ENCODE peak calls at places on chromosome 11, in four cellular contexts. C is H1, O is SK-N-SH, Q is HepG2. D is an unnamed sample.

GRCh38 chr11:101912823-101913284 is 2.0 kb upstream of the CEP126 start:
- DNase-seq in Q (peak), C (no peak), O (no peak), D (no peak)

GRCh38 chr11:35688023-35688422 is 25.4 kb downstream of the TRIM44 start:
- DNase-seq in C (no peak), O (no peak), Q (no peak), D (no peak)

GRCh38 chr11:118898400-118899295 is 15.0 kb downstream of the CXCR5 start:
- DNase-seq in C (no peak), Q (no peak), O (no peak), D (no peak)

GRCh38 chr11:113131036-113131775 is 170.0 kb downstream of the NCAM1 start:
- DNase-seq in O (no peak), Q (no peak), C (no peak), D (no peak)

GRCh38 chr11:21774212-21774611 is 418.7 kb upstream of the ANO5 start:
- DNase-seq in Q (no peak), O (no peak), C (no peak), D (no peak)

GRCh38 chr11:108734956-108735559 is 70.2 kb downstream of the DDX10 start:
- DNase-seq in O (peak), C (no peak), Q (peak), D (no peak)

GRCh38 chr11:31442086-31442485 is 67.3 kb downstream of the IMMP1L start:
- DNase-seq in O (no peak), Q (peak), C (no peak), D (no peak)

GRCh38 chr11:7851391-7851790 is 54.6 kb upstream of the OR5P2 start:
- DNase-seq in Q (peak), C (no peak), O (no peak), D (no peak)

GRCh38 chr11:122595246-122595645 is 60.3 kb upstream of the UBASH3B start:
- DNase-seq in Q (no peak), O (no peak), C (no peak), D (no peak)

GRCh38 chr11:73295259-73295995 is 12.6 kb upstream of the ARHGEF17 start:
- DNase-seq in O (peak), Q (peak), C (no peak), D (peak)

GRCh38 chr11:113192121-113192925 is 122.1 kb upstream of the TTC12 start:
- DNase-seq in C (no peak), Q (no peak), O (peak), D (no peak)

GRCh38 chr11:46697303-46697702 is 3.1 kb downstream of the ARHGAP1 start:
- DNase-seq in O (peak), Q (no peak), C (no peak), D (no peak)

GRCh38 chr11:112437096-112437495 is 176.4 kb upstream of the PLET1 start:
- DNase-seq in O (no peak), Q (no peak), C (no peak), D (no peak)

GRCh38 chr11:123479048-123479837 is 49.2 kb downstream of the GRAMD1B start:
- DNase-seq in Q (no peak), O (no peak), C (no peak), D (peak)

GRCh38 chr11:119341222-119342022 is 739 bp upstream of the C1QTNF5 start:
- DNase-seq in O (no peak), Q (no peak), C (no peak), D (no peak)

GRCh38 chr11:61181489-61181888 is 20.3 kb upstream of the VPS37C start:
- DNase-seq in C (no peak), Q (no peak), O (no peak), D (no peak)

GRCh38 chr11:61186504-61186903 is 16.8 kb upstream of the PGA3 start:
- DNase-seq in Q (no peak), C (no peak), O (no peak), D (no peak)

GRCh38 chr11:61187505-61188130 is 15.7 kb upstream of the PGA3 start:
- DNase-seq in C (peak), O (peak), Q (peak), D (peak)

GRCh38 chr11:61183645-61184044 is 19.7 kb upstream of the PGA3 start:
- DNase-seq in O (no peak), C (no peak), Q (no peak), D (no peak)
- TF ChIP-seq TCF12 in O (no peak), C (no peak), Q (no peak), D (no peak)

GRCh38 chr11:10858505-10859360 is 880 bp upstream of the ZBED5 start:
- DNase-seq in C (no peak), Q (peak), O (peak), D (peak)
- TF ChIP-seq TCF12 in C (no peak), Q (no peak), O (no peak), D (no peak)

GRCh38 chr11:43963221-43963620 is 20.8 kb downstream of the C11orf96 start:
- DNase-seq in O (no peak), C (no peak), Q (no peak), D (no peak)

GRCh38 chr11:43959321-43959995 is 17.0 kb downstream of the C11orf96 start:
- DNase-seq in O (no peak), C (no peak), Q (no peak), D (no peak)

GRCh38 chr11:43957571-43957970 is 15.1 kb downstream of the C11orf96 start:
- DNase-seq in Q (no peak), C (no peak), O (no peak), D (no peak)

GRCh38 chr11:43962383-43962969 is 20.0 kb downstream of the C11orf96 start:
- DNase-seq in C (no peak), O (peak), Q (no peak), D (no peak)
- TF ChIP-seq TCF12 in C (no peak), O (no peak), Q (no peak), D (no peak)

GRCh38 chr11:69280994-69281393 is 13.0 kb upstream of the MYEOV start:
- DNase-seq in Q (no peak), C (no peak), O (no peak), D (no peak)
- TF ChIP-seq TCF12 in Q (no peak), C (no peak), O (no peak), D (no peak)

DNA sequence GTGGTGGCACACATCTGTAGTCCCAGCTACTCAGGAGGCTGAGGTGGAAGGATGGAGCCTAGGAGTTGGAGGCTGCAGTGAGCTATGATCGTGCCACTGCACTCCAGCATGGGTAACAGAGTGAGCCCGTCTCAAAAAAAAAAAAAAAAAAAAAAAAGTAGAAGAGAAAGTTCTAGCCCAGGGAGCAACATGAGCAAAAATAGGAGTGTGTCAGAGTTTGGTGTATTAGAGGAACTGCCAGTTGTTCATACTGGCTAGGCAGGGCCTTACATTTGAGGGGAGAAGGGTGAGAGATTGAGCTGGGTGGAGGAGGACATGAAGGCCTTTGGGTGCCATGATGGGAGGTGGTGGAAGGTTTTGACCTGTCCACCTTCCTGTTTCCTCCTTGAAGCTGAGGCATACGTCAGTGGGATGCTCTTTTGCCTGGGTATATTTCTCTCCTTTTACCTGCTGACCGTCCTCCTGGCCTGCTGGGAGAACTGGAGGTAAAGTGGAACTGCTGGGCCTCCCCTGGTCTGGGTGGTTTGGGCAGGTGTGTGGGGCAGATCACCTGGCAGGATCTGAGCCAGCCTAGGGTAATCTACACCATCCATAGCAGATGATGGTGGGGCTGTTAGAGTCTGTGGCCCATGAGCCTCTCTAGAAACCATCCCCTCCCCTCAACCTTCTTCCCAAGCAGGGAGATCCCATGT is 7.3 kb downstream of the SIDT2 start:
- DNase-seq in Q (no peak), O (no peak), C (no peak), D (peak)
- TF ChIP-seq TCF12 in Q (no peak), O (no peak), C (no peak), D (no peak)

DNA sequence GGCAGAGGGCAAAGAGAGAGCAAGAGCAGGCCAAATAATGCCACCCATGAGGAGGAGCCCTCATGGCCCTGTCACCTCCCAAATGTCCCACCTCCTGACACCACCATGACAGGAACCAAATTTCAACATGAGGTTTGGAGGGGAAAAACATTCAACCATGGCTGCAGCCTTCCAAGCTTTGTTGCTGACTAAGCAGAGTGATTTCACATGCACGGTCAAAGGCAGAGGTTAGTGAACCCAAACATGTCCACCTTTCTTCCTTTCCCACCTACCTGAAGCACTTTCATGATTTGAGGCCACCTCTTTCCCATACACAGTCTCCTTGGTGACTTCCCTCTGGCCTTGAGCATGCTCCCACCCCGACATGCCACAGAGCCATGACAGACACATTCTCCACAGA is 89.7 kb downstream of the C11orf91 start:
- DNase-seq in C (no peak), Q (no peak), O (no peak), D (no peak)
- TF ChIP-seq TCF12 in C (no peak), Q (no peak), O (no peak), D (no peak)

GRCh38 chr11:79220171-79220570 is 220.7 kb downstream of the TENM4 start:
- DNase-seq in C (no peak), Q (no peak), O (no peak), D (no peak)
- TF ChIP-seq TCF12 in C (no peak), Q (no peak), O (no peak), D (no peak)

DNA sequence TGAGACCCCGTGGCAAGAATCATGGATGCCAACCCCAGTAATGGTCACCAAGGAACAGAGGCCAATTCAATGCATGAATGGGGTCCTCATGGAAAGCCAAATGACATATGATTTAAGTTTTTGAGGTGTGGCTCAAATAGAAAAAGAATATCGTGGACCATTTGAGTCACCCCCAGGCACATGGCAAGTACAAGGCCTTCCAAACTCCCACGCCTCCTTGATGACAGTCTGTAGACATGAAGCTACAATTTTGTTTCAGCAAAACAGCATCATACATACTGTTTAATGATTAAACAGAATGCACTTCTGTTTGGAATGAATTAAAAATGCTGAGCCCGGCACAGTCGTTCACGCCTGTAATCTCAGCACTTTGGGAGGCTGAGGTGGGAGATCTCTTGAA is 7.4 kb downstream of the FADD start:
- DNase-seq in C (no peak), Q (no peak), O (no peak), D (no peak)
- TF ChIP-seq TCF12 in C (no peak), Q (no peak), O (no peak), D (no peak)

D was measured in GM12878.